ENCODE peak calls at places on chromosomes 4 and X, in five cellular contexts. N is WTC11, O is A549, A is K562, Z is GM12878. R is an unnamed sample.
A peak's percentile ranks its signal among the peaks of the same experiment; 100 is the strongest.

GRCh38 chrX:15173411-15173810 is 96.5 kb downstream of the ASB9 start:
- DNase-seq in N (no peak), O (no peak), A (no peak), Z (no peak), R (no peak)

GRCh38 chr4:183118585-183118984 is 19.5 kb downstream of the WWC2 start:
- DNase-seq in N (no peak), O (no peak), A (no peak), Z (no peak), R (no peak)

GRCh38 chrX:2913118-2913517 is 16.0 kb downstream of the ARSD start:
- DNase-seq in N (no peak), O (no peak), A (peak; percentile 21), Z (no peak), R (no peak)

GRCh38 chrX:134999469-134999868 is 8.7 kb downstream of the SMIM10 start:
- DNase-seq in N (no peak), O (peak; percentile 54), A (no peak), Z (peak; percentile 2), R (peak; percentile 44)

GRCh38 chr4:16294455-16294854 is 68.2 kb upstream of the TAPT1 start:
- DNase-seq in N (no peak), O (no peak), A (no peak), Z (no peak), R (no peak)

GRCh38 chr4:128353791-128354190 is 66.2 kb upstream of the PGRMC2 start:
- DNase-seq in N (no peak), O (no peak), A (no peak), Z (no peak), R (no peak)

GRCh38 chrX:1360171-1360570 is 23.6 kb downstream of the IL3RA start:
- DNase-seq in N (no peak), O (no peak), A (no peak), Z (no peak), R (no peak)

GRCh38 chrX:129652565-129653169 is 2.1 kb downstream of the APLN start:
- DNase-seq in N (no peak), O (no peak), A (no peak), Z (no peak), R (no peak)

GRCh38 chr4:139774759-139775487 is 109.3 kb downstream of the MGST2 start:
- DNase-seq in N (no peak), O (no peak), A (no peak), Z (no peak), R (no peak)

GRCh38 chr4:2261110-2261852 is 628 bp downstream of the MXD4 start:
- DNase-seq in N (peak; percentile 48), O (peak; percentile 24), A (peak; percentile 73), Z (no peak), R (no peak)

GRCh38 chrX:31222946-31223345 is 151.1 kb upstream of the FTHL17 start:
- DNase-seq in N (no peak), O (no peak), A (no peak), Z (no peak), R (no peak)

GRCh38 chrX:137549073-137549472 is 16.9 kb upstream of the ZIC3 start:
- DNase-seq in N (peak; percentile 36), O (no peak), A (no peak), Z (no peak), R (no peak)

GRCh38 chr4:101199507-101200285 is 147.6 kb downstream of the PPP3CA start:
- DNase-seq in N (no peak), O (peak; percentile 19), A (no peak), Z (no peak), R (no peak)

GRCh38 chrX:119784747-119785446 is 6.5 kb downstream of the RPL39 start:
- DNase-seq in N (peak; percentile 41), O (peak; percentile 51), A (peak; percentile 46), Z (no peak), R (no peak)

GRCh38 chr4:186651624-186652023 is 72.0 kb downstream of the FAT1 start:
- DNase-seq in N (no peak), O (peak; percentile 59), A (no peak), Z (no peak), R (no peak)

GRCh38 chr4:112410804-112411203 is 105.2 kb downstream of the NEUROG2 start:
- DNase-seq in N (no peak), O (no peak), A (no peak), Z (no peak), R (no peak)

GRCh38 chr4:83113429-83113786 is 1.1 kb downstream of the PLAC8 start:
- DNase-seq in N (no peak), O (no peak), A (no peak), Z (no peak), R (no peak)

GRCh38 chr4:139986621-139987510 is 167.1 kb downstream of the MAML3 start:
- DNase-seq in N (no peak), O (no peak), A (no peak), Z (no peak), R (no peak)

GRCh38 chr4:107888237-107888636 is 43.1 kb upstream of the CYP2U1 start:
- DNase-seq in N (no peak), O (peak; percentile 13), A (no peak), Z (no peak), R (no peak)

GRCh38 chr4:77636902-77637301 is 31.3 kb downstream of the CXCL13 start:
- DNase-seq in N (no peak), O (peak; percentile 85), A (no peak), Z (no peak), R (peak; percentile 83)

GRCh38 chr4:73705056-73705432 is 35.3 kb upstream of the CXCL8 start:
- DNase-seq in N (no peak), O (peak; percentile 38), A (no peak), Z (no peak), R (no peak)

GRCh38 chr4:77178560-77178959 is 21.6 kb downstream of the CCNG2 start:
- DNase-seq in N (no peak), O (no peak), A (no peak), Z (no peak), R (no peak)

GRCh38 chr4:97646997-97647396 is 496.3 kb downstream of the STPG2 start:
- DNase-seq in N (no peak), O (no peak), A (no peak), Z (no peak), R (no peak)

GRCh38 chr4:117135634-117136354 is 50.4 kb upstream of the TRAM1L1 start:
- DNase-seq in N (no peak), O (no peak), A (no peak), Z (no peak), R (no peak)

GRCh38 chr4:80361329-80361900 is 25.9 kb downstream of the CFAP299 start:
- DNase-seq in N (no peak), O (peak; percentile 2), A (no peak), Z (no peak), R (peak; percentile 5)

GRCh38 chr4:66855956-66856355 is 689.3 kb downstream of the CENPC start:
- DNase-seq in N (no peak), O (no peak), A (no peak), Z (no peak), R (no peak)

GRCh38 chr4:145352438-145353145 is 129.1 kb upstream of the SMAD1 start:
- DNase-seq in N (no peak), O (no peak), A (no peak), Z (no peak), R (no peak)
- TF ChIP-seq ESRRA in N (no peak), O (no peak), A (no peak), Z (no peak), R (no peak)

DNA sequence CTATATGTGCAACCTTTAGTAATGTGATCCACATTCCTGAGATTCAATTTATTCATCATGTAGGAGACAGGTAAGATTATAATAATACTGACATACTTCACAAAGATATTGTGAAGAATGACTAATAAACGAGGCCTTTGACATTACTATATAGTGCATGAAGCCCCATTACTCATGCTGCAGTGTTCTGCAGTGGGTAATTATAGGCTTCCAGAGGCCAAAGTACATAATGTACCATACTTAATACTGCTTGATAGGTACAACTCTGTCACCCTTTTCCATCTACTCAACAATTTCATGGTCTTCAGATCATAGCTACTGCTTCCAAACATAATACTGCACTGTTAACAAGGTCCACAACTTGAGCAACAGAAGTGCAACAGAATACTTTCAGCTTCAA is 68.9 kb downstream of the COL25A1 start:
- DNase-seq in N (no peak), O (no peak), A (no peak), Z (no peak), R (no peak)
- TF ChIP-seq ESRRA in N (no peak), O (no peak), A (no peak), Z (no peak), R (no peak)

DNA sequence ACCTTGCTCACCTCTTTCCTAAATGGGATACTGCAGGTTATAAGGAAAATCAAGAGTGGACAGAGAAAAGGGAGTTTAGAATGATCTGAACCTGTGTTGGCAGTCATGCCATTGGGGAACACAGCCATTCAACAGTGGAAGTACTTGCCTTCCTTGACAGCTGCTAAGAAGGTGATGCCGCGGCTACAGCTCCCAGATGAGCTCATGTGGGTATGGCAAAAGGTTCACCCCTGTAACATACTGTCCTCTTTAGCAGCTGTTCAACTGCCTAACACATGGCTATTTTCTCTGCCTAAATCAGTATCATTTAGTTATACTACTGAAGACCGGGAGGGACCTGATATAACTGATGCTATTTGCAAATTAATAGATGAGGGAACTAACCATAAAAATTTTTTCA is 76.8 kb downstream of the DCHS2 start:
- DNase-seq in N (no peak), O (no peak), A (no peak), Z (no peak), R (no peak)
- TF ChIP-seq ESRRA in N (no peak), O (no peak), A (no peak), Z (no peak), R (no peak)

GRCh38 chr4:20447103-20447502 is 195.4 kb downstream of the SLIT2 start:
- DNase-seq in N (no peak), O (no peak), A (no peak), Z (no peak), R (no peak)
- TF ChIP-seq ESRRA in N (no peak), O (no peak), A (no peak), Z (no peak), R (no peak)

GRCh38 chr4:129808242-129808641 is 712.3 kb downstream of the C4orf33 start:
- DNase-seq in N (no peak), O (no peak), A (no peak), Z (no peak), R (no peak)

GRCh38 chr4:129806986-129807385 is 711.0 kb downstream of the C4orf33 start:
- DNase-seq in N (no peak), O (no peak), A (no peak), Z (no peak), R (no peak)

DNA sequence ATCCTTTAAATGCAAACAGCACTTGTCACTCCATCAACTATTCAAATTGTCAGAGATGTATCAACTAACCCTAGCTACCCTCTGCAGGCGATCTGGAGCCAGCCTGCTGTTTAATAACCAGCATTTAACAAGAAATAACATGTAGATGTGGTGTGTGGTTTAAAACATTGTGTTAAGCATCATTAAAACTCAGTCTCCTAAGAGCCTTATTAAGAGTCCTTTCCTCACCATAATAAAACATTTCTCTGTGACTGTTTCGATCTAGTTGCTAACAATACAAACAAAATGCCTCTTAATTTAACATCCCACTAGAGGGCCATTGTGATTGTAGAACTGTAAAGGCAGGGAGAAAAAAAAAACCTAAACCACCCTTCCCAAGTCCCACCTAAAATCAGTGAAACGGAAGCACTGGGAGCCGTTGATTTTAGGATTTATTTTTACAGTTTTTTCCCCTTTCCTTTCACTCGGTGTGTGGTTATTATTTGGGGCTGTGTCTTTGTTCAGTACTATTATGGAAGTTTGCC is 708.6 kb downstream of the C4orf33 start:
- DNase-seq in N (no peak), O (no peak), A (no peak), Z (no peak), R (no peak)
- TF ChIP-seq ESRRA in N (no peak), O (no peak), A (no peak), Z (no peak), R (no peak)

GRCh38 chr4:161629694-161630441 is 533.9 kb downstream of the FSTL5 start:
- DNase-seq in N (no peak), O (no peak), A (no peak), Z (no peak), R (no peak)
- TF ChIP-seq ESRRA in N (no peak), O (no peak), A (no peak), Z (no peak), R (no peak)